ENCODE peak calls at places on chromosomes 13 and 19, in six cellular contexts. F is left ventricle myocardium inferior, V is AG10803, L is uterus, I is stomach, Q is heart left ventricle. G is an unnamed sample.

GRCh38 chr13:106597190-106597589 is 29.3 kb upstream of the ARGLU1 start:
- DNase-seq in F (peak), I (no peak), Q (peak), V (peak), L (no peak), G (peak)

GRCh38 chr13:94408300-94409036 is 71.0 kb downstream of the DCT start:
- DNase-seq in I (no peak), Q (no peak), V (no peak), F (no peak), L (no peak), G (no peak)

GRCh38 chr19:44356383-44357111 is at the start of gene ZNF112:
- DNase-seq in Q (peak), V (peak), F (peak), L (peak), I (peak), G (peak)

GRCh38 chr13:35470671-35471465 is 5.6 kb downstream of the MAB21L1 start:
- DNase-seq in L (no peak), I (no peak), V (peak), F (peak), Q (peak), G (peak)

GRCh38 chr13:22800726-22801401 is 379.9 kb upstream of the SGCG start:
- DNase-seq in V (peak), F (peak), L (no peak), I (no peak), Q (no peak), G (peak)

GRCh38 chr19:38780443-38780842 is 7.1 kb upstream of the LGALS7 start:
- DNase-seq in I (no peak), L (no peak), Q (no peak), V (no peak), F (no peak), G (no peak)

GRCh38 chr13:98650376-98651107 is 73.6 kb upstream of the STK24 start:
- DNase-seq in Q (no peak), V (no peak), L (no peak), F (no peak), I (peak), G (no peak)

GRCh38 chr19:720691-721160 is 12.0 kb downstream of the PALM start:
- DNase-seq in L (no peak), I (no peak), Q (no peak), V (no peak), F (no peak), G (no peak)

GRCh38 chr13:110130431-110130830 is 176.5 kb downstream of the COL4A1 start:
- DNase-seq in I (no peak), L (no peak), V (no peak), F (no peak), Q (no peak), G (no peak)
- TF ChIP-seq CTCF in I (no peak), L (no peak), V (no peak), F (no peak), Q (no peak), G (no peak)

GRCh38 chr19:1789282-1790020 is 22.6 kb downstream of the ATP8B3 start:
- DNase-seq in Q (no peak), L (no peak), V (no peak), I (no peak), F (no peak), G (no peak)
- H3K4me3 ChIP-seq in Q (peak), L (no peak), V (no peak), I (peak), F (peak), G (no peak)

DNA sequence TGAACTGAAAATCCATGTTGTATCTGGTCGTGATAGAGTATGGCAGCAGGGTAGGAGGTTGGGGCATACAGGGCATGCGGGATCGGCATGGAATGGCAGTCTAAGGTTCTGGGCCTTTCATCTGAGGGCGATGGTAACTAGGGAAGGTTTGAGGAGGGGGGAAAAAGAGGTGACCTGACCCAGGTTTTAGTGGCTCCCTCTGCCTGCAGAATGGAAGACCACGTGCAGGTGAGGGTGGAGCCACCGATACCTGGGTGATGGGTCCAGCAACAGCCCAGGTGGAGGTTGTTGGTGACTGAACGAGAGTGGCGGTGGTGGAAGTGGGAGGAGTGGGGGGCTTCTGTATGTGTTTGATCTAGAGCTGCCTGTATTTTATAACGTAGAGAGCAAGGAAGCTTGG is 3.8 kb downstream of the ZNF749 start:
- DNase-seq in V (no peak), L (no peak), Q (no peak), I (no peak), F (no peak), G (no peak)
- TF ChIP-seq CTCF in V (no peak), L (no peak), Q (no peak), I (no peak), F (no peak), G (no peak)

GRCh38 chr19:11191934-11192333 is 5.4 kb downstream of the KANK2 start:
- DNase-seq in I (no peak), F (no peak), V (no peak), L (no peak), Q (no peak), G (no peak)

GRCh38 chr19:11195169-11195568 is 2.2 kb downstream of the KANK2 start:
- DNase-seq in I (no peak), L (no peak), F (peak), Q (no peak), V (no peak), G (peak)

GRCh38 chr19:11194173-11194572 is 3.2 kb downstream of the KANK2 start:
- DNase-seq in V (no peak), F (no peak), I (no peak), L (no peak), Q (no peak), G (no peak)

GRCh38 chr19:11194657-11195056 is 2.7 kb downstream of the KANK2 start:
- DNase-seq in L (no peak), V (no peak), F (no peak), I (no peak), Q (no peak), G (peak)

DNA sequence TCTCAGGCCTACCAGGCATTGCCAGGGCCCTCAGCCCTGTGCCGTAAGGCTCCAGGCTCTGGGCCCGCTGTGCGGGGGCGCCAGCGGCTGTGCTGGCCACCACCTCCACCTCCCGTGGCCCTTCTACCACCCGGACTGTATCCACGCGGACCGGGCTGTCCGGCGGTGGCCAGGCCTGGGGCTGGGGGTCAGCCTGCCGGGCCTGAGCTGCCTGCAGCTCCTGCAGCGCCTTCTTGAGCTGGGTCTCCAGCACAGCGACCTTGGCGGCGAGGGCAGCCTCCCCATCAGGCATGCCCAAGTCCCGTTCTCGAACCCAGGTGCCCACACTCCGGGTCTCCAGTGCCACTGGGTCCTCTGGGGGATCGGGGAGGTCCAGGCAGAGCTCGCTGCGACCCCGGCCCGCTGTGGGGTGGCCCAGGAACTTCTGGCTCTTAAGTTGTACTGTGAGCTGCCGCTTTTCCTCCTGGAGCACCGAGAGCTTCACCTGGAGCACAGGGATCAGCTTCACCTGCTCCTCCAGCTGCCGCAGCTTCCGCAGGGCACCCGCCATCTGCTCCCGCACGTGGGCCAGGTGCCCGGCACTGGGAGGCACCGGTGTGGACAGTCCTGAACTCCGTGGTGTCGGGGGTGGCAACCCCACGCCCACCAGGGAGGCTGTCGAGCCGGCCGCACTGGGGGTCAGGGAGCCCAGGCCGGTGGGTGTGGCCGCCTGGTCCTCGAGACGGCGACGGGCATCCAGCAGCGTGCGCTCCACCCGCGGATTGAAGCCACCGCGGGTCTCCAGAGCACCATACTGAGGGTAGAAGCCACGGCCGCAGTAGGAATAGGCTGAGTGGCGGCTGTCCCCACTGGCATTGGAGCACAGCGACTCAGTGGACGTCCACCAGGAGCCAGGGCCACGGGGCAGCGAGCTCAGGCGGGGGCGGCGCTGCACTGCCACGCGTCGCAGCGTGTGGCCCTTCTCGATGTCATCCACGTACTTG is 4.1 kb downstream of the KANK2 start:
- DNase-seq in Q (no peak), F (no peak), L (no peak), I (no peak), V (no peak), G (no peak)
- H3K4me3 ChIP-seq in Q (no peak), F (peak), L (peak), I (peak), V (no peak), G (no peak)

G was measured in fibroblast of pulmonary artery.